ENCODE peak calls at places on chromosomes 2 and 18, in nine cellular contexts. Z is H1, C is Panc1, P is HepG2, N is stomach, I is HCT116, X is GM12878, R is transverse colon, Q is K562. O is an unnamed sample.

GRCh38 chr2:218138047-218138446 is 12.2 kb downstream of the CXCR2 start:
- DNase-seq in N (no peak), X (no peak), I (no peak), Q (no peak), P (no peak), Z (no peak), C (no peak), R (no peak), O (no peak)

GRCh38 chr18:13278231-13278630 is 59.7 kb downstream of the LDLRAD4 start:
- DNase-seq in P (no peak), N (no peak), Q (no peak), C (no peak), I (no peak), Z (no peak), X (no peak), R (no peak), O (no peak)

GRCh38 chr2:109513749-109514588 is 99.8 kb downstream of the SEPTIN10 start:
- DNase-seq in N (no peak), X (peak; percentile 95), C (no peak), P (no peak), Q (no peak), Z (no peak), I (no peak), R (peak; percentile 26), O (no peak)

GRCh38 chr2:191064590-191064989 is 50.6 kb upstream of the STAT1 start:
- DNase-seq in P (no peak), I (no peak), N (no peak), R (no peak), Q (no peak), X (no peak), C (no peak), Z (no peak), O (no peak)

GRCh38 chr2:170271340-170271739 is 93.4 kb downstream of the MYO3B start:
- DNase-seq in C (no peak), N (no peak), X (no peak), Q (no peak), Z (no peak), R (no peak), P (no peak), I (no peak), O (no peak)

GRCh38 chr2:30177861-30178465 is 31.2 kb downstream of the YPEL5 start:
- DNase-seq in R (no peak), I (no peak), P (no peak), X (no peak), Z (no peak), N (peak; percentile 8), Q (no peak), C (no peak), O (no peak)

GRCh38 chr2:220157312-220157711 is 529.9 kb downstream of the SLC4A3 start:
- DNase-seq in Z (no peak), N (no peak), R (no peak), Q (no peak), C (no peak), X (no peak), P (no peak), I (no peak), O (no peak)

GRCh38 chr2:163247151-163247872 is 408.7 kb upstream of the KCNH7 start:
- DNase-seq in I (no peak), N (no peak), P (no peak), X (no peak), Q (no peak), C (no peak), R (no peak), Z (no peak), O (no peak)

GRCh38 chr18:27165412-27165811 is 19.7 kb downstream of the CHST9 start:
- DNase-seq in P (no peak), Q (no peak), X (no peak), Z (no peak), C (no peak), R (no peak), I (no peak), N (no peak), O (no peak)

GRCh38 chr2:176637497-176638166 is 368.4 kb downstream of the MTX2 start:
- DNase-seq in I (no peak), R (peak; percentile 34), P (no peak), X (no peak), N (no peak), C (no peak), Z (no peak), Q (no peak), O (no peak)

GRCh38 chr2:190649035-190649797 is at the start of gene NAB1:
- DNase-seq in X (no peak), P (peak; percentile 15), Z (no peak), C (no peak), I (no peak), N (peak; percentile 45), R (peak; percentile 55), Q (no peak), O (peak; percentile 57)

GRCh38 chr2:41381701-41382100 is 666.1 kb upstream of the PKDCC start:
- DNase-seq in R (no peak), I (no peak), Z (no peak), N (no peak), Q (no peak), X (no peak), P (no peak), C (no peak), O (no peak)

GRCh38 chr2:41387519-41387918 is 660.3 kb upstream of the PKDCC start:
- DNase-seq in N (no peak), I (no peak), X (no peak), R (no peak), P (no peak), Q (no peak), C (no peak), Z (no peak), O (no peak)
- TF ChIP-seq CTCF in N (no peak), I (no peak), X (no peak), R (no peak), P (no peak), Q (no peak), C (no peak), Z (no peak), O (no peak)

GRCh38 chr2:10284108-10284870 is 18.4 kb upstream of the HPCAL1 start:
- DNase-seq in C (no peak), P (no peak), R (no peak), Z (no peak), X (no peak), I (no peak), N (no peak), Q (no peak), O (no peak)

GRCh38 chr2:10285191-10285577 is 17.5 kb upstream of the HPCAL1 start:
- DNase-seq in N (no peak), P (no peak), Q (no peak), I (no peak), X (no peak), R (no peak), Z (no peak), C (no peak), O (no peak)

GRCh38 chr2:10287766-10288165 is 14.9 kb upstream of the HPCAL1 start:
- DNase-seq in Z (no peak), R (no peak), X (no peak), Q (no peak), N (no peak), P (no peak), I (no peak), C (no peak), O (no peak)

GRCh38 chr2:10286216-10287037 is 16.3 kb upstream of the HPCAL1 start:
- DNase-seq in P (no peak), N (peak; percentile 76), X (no peak), I (no peak), R (peak; percentile 13), C (no peak), Z (no peak), Q (no peak), O (peak; percentile 47)

GRCh38 chr2:10285578-10286198 is 17.0 kb upstream of the HPCAL1 start:
- DNase-seq in Z (no peak), X (no peak), I (peak; percentile 71), R (peak; percentile 58), C (no peak), N (peak; percentile 84), P (peak; percentile 77), Q (peak; percentile 33), O (peak; percentile 75)
- H3K4me1 ChIP-seq in Z (no peaks in the 10 kb centered on the region), X (no peaks in the 10 kb centered on the region), I (peaks cover 72% of the 10 kb centered on the region), R (peaks cover 18% of the 10 kb centered on the region), C (peaks cover 67% of the 10 kb centered on the region), N (peaks cover 28% of the 10 kb centered on the region), P (peaks cover 48% of the 10 kb centered on the region), Q (peaks cover 33% of the 10 kb centered on the region), O (peaks cover 10% of the 10 kb centered on the region)

GRCh38 chr2:112788653-112789052 is 4.4 kb upstream of the IL1A start:
- DNase-seq in X (no peak), P (no peak), I (no peak), N (no peak), R (no peak), Z (no peak), Q (no peak), C (no peak), O (no peak)

GRCh38 chr2:112790305-112790704 is 6.0 kb upstream of the IL1A start:
- DNase-seq in I (no peak), P (peak; percentile 49), Z (no peak), Q (no peak), N (no peak), C (no peak), X (no peak), R (no peak), O (no peak)

GRCh38 chr2:112789186-112789585 is 4.9 kb upstream of the IL1A start:
- DNase-seq in Z (no peak), N (no peak), R (no peak), I (no peak), C (no peak), Q (no peak), X (no peak), P (no peak), O (no peak)

GRCh38 chr2:112791693-112792230 is 7.5 kb upstream of the IL1A start:
- DNase-seq in Z (no peak), X (no peak), N (no peak), Q (no peak), P (no peak), I (no peak), C (no peak), R (no peak), O (no peak)

DNA sequence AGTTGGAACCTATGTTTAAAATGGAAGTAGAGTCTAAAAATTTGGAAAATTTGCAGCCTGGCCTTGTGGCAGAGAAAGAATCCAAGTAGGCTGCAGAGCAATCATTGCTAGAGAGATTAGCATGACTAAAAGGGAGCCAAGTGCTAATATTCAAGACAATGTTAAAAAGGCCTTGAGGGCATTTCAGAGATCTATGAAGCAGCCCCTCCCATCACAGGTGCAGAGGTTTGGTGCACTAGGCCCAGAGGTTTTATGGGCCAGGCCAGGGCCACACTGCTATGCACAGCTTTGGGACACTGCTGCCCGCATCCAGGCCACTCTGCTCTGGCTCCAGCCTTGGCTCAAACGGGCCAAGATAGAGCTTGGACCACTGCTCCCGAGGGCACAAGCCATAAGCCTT is 6.7 kb upstream of the IL1A start:
- DNase-seq in Q (no peak), N (no peak), I (no peak), P (no peak), R (no peak), X (no peak), C (no peak), Z (no peak), O (no peak)
- TF ChIP-seq POLR2AphosphoS5 in Q (no peak), N (no peak), I (no peak), P (no peak), R (no peak), X (no peak), C (no peak), Z (no peak), O (no peak)

GRCh38 chr2:37880546-37880945 is 44.5 kb upstream of the RMDN2 start:
- DNase-seq in R (no peak), C (no peak), N (no peak), I (no peak), Q (no peak), Z (no peak), X (no peak), P (peak; percentile 9), O (no peak)
- TF ChIP-seq CTCF in R (no peak), C (peak; percentile 22), N (no peak), I (no peak), Q (no peak), Z (no peak), X (peak; percentile 4), P (no peak), O (no peak)

O was measured in breast epithelium.